ENCODE peak calls at places on chromosomes 3 and 15, in six cellular contexts. One of them, this sample, is unnamed.

GRCh38 chr3:142087676-142088075 is 61.7 kb downstream of the TFDP2 start:
- DNase-seq in right cardiac atrium: no peak
- DNase-seq in stimulated activated CD8-positive, alpha-beta memory T cell treated with anti-CD3 and anti-CD28 coated beads, Interleukin-4, amount 100 ng/mL, for 1 hour: no peak
- DNase-seq in stimulated activated CD4-positive, alpha-beta T cell treated with anti-CD3 and anti-CD28 coated beads, TNF-alpha, amount 100 ng/mL, for 4 hours: no peak
- DNase-seq in neural progenitor cell: no peak
- DNase-seq in cardiac fibroblast: peak
- DNase-seq in this sample: no peak

GRCh38 chr3:69649120-69649519 is 90.1 kb upstream of the MITF start:
- DNase-seq in right cardiac atrium: no peak
- DNase-seq in stimulated activated CD8-positive, alpha-beta memory T cell treated with anti-CD3 and anti-CD28 coated beads, Interleukin-4, amount 100 ng/mL, for 1 hour: no peak
- DNase-seq in stimulated activated CD4-positive, alpha-beta T cell treated with anti-CD3 and anti-CD28 coated beads, TNF-alpha, amount 100 ng/mL, for 4 hours: no peak
- DNase-seq in neural progenitor cell: no peak
- DNase-seq in cardiac fibroblast: peak
- DNase-seq in this sample: no peak

GRCh38 chr15:66142341-66142740 is 111.2 kb downstream of the MEGF11 start:
- DNase-seq in right cardiac atrium: no peak
- DNase-seq in stimulated activated CD8-positive, alpha-beta memory T cell treated with anti-CD3 and anti-CD28 coated beads, Interleukin-4, amount 100 ng/mL, for 1 hour: no peak
- DNase-seq in stimulated activated CD4-positive, alpha-beta T cell treated with anti-CD3 and anti-CD28 coated beads, TNF-alpha, amount 100 ng/mL, for 4 hours: no peak
- DNase-seq in neural progenitor cell: no peak
- DNase-seq in cardiac fibroblast: no peak
- DNase-seq in this sample: no peak

GRCh38 chr15:61390138-61390537 is 161.0 kb upstream of the RORA start:
- DNase-seq in right cardiac atrium: no peak
- DNase-seq in stimulated activated CD8-positive, alpha-beta memory T cell treated with anti-CD3 and anti-CD28 coated beads, Interleukin-4, amount 100 ng/mL, for 1 hour: no peak
- DNase-seq in stimulated activated CD4-positive, alpha-beta T cell treated with anti-CD3 and anti-CD28 coated beads, TNF-alpha, amount 100 ng/mL, for 4 hours: no peak
- DNase-seq in neural progenitor cell: no peak
- DNase-seq in cardiac fibroblast: peak
- DNase-seq in this sample: no peak

GRCh38 chr15:63347074-63347859 is 34.4 kb downstream of the CA12 start:
- DNase-seq in right cardiac atrium: no peak
- DNase-seq in stimulated activated CD8-positive, alpha-beta memory T cell treated with anti-CD3 and anti-CD28 coated beads, Interleukin-4, amount 100 ng/mL, for 1 hour: no peak
- DNase-seq in stimulated activated CD4-positive, alpha-beta T cell treated with anti-CD3 and anti-CD28 coated beads, TNF-alpha, amount 100 ng/mL, for 4 hours: no peak
- DNase-seq in neural progenitor cell: no peak
- DNase-seq in cardiac fibroblast: no peak
- DNase-seq in this sample: no peak

GRCh38 chr3:196517919-196518318 is 2.8 kb upstream of the SMCO1 start:
- DNase-seq in right cardiac atrium: no peak
- DNase-seq in stimulated activated CD8-positive, alpha-beta memory T cell treated with anti-CD3 and anti-CD28 coated beads, Interleukin-4, amount 100 ng/mL, for 1 hour: no peak
- DNase-seq in stimulated activated CD4-positive, alpha-beta T cell treated with anti-CD3 and anti-CD28 coated beads, TNF-alpha, amount 100 ng/mL, for 4 hours: no peak
- DNase-seq in neural progenitor cell: no peak
- DNase-seq in cardiac fibroblast: no peak
- DNase-seq in this sample: peak

GRCh38 chr3:177491301-177492031 is 294.2 kb upstream of the TBL1XR1 start:
- DNase-seq in right cardiac atrium: no peak
- DNase-seq in stimulated activated CD8-positive, alpha-beta memory T cell treated with anti-CD3 and anti-CD28 coated beads, Interleukin-4, amount 100 ng/mL, for 1 hour: no peak
- DNase-seq in stimulated activated CD4-positive, alpha-beta T cell treated with anti-CD3 and anti-CD28 coated beads, TNF-alpha, amount 100 ng/mL, for 4 hours: no peak
- DNase-seq in neural progenitor cell: no peak
- DNase-seq in cardiac fibroblast: no peak
- DNase-seq in this sample: no peak

GRCh38 chr15:98513428-98513991 is 134.8 kb upstream of the IGF1R start:
- DNase-seq in right cardiac atrium: no peak
- DNase-seq in stimulated activated CD8-positive, alpha-beta memory T cell treated with anti-CD3 and anti-CD28 coated beads, Interleukin-4, amount 100 ng/mL, for 1 hour: no peak
- DNase-seq in stimulated activated CD4-positive, alpha-beta T cell treated with anti-CD3 and anti-CD28 coated beads, TNF-alpha, amount 100 ng/mL, for 4 hours: no peak
- DNase-seq in neural progenitor cell: no peak
- DNase-seq in cardiac fibroblast: no peak
- DNase-seq in this sample: no peak

GRCh38 chr3:62837145-62837787 is 38.0 kb downstream of the CADPS start:
- DNase-seq in right cardiac atrium: peak
- DNase-seq in stimulated activated CD8-positive, alpha-beta memory T cell treated with anti-CD3 and anti-CD28 coated beads, Interleukin-4, amount 100 ng/mL, for 1 hour: no peak
- DNase-seq in stimulated activated CD4-positive, alpha-beta T cell treated with anti-CD3 and anti-CD28 coated beads, TNF-alpha, amount 100 ng/mL, for 4 hours: no peak
- DNase-seq in neural progenitor cell: no peak
- DNase-seq in cardiac fibroblast: no peak
- DNase-seq in this sample: no peak

GRCh38 chr3:99753268-99753975 is 64.2 kb upstream of the CMSS1 start:
- DNase-seq in right cardiac atrium: no peak
- DNase-seq in stimulated activated CD8-positive, alpha-beta memory T cell treated with anti-CD3 and anti-CD28 coated beads, Interleukin-4, amount 100 ng/mL, for 1 hour: no peak
- DNase-seq in stimulated activated CD4-positive, alpha-beta T cell treated with anti-CD3 and anti-CD28 coated beads, TNF-alpha, amount 100 ng/mL, for 4 hours: no peak
- DNase-seq in neural progenitor cell: peak
- DNase-seq in cardiac fibroblast: peak
- DNase-seq in this sample: peak